ENCODE peak calls at places on chromosome 16, in eight cellular contexts. One of them, this sample, is unnamed.

GRCh38 chr16:2250652-2251280 is 621 bp downstream of the ECI1 start:
- DNase-seq in RPMI7951: peak
- DNase-seq in activated T-helper 1 cell treated with anti-CD3 and anti-CD28 coated beads, Interleukin-12 subunit alpha, Interleukin-12 subunit beta, Interleukin-2, Interleukin-4 antibody, amounts not matched to agents 30 ng/mL and 10 ng/mL and 1 ng/mL, durations not matched to agents 14 hours and 24 hours and 36 hours: peak
- DNase-seq in stimulated activated CD4-positive, alpha-beta T cell treated with anti-CD3 and anti-CD28 coated beads, TNF-alpha, amount 100 ng/mL, for 48 hours: no peak
- DNase-seq in activated CD4-positive, alpha-beta memory T cell treated with anti-CD3 and anti-CD28 coated beads for 36 hours: peak
- DNase-seq in nephron progenitor cell: peak
- DNase-seq in activated CD8-positive, alpha-beta memory T cell treated with anti-CD3 and anti-CD28 coated beads, Interleukin-2, amount 10 ng/mL, durations not matched to agents 7 days and 5 days: peak
- DNase-seq in iPS-NIHi11: no peak
- DNase-seq in this sample: peak

GRCh38 chr16:57432989-57433388 is 14.2 kb downstream of the CIAPIN1 start:
- DNase-seq in activated CD8-positive, alpha-beta memory T cell treated with anti-CD3 and anti-CD28 coated beads, Interleukin-2, amount 10 ng/mL, durations not matched to agents 7 days and 5 days: no peak
- DNase-seq in RPMI7951: no peak
- DNase-seq in activated T-helper 1 cell treated with anti-CD3 and anti-CD28 coated beads, Interleukin-12 subunit alpha, Interleukin-12 subunit beta, Interleukin-2, Interleukin-4 antibody, amounts not matched to agents 30 ng/mL and 10 ng/mL and 1 ng/mL, durations not matched to agents 14 hours and 24 hours and 36 hours: no peak
- DNase-seq in activated CD4-positive, alpha-beta memory T cell treated with anti-CD3 and anti-CD28 coated beads for 36 hours: no peak
- DNase-seq in stimulated activated CD4-positive, alpha-beta T cell treated with anti-CD3 and anti-CD28 coated beads, TNF-alpha, amount 100 ng/mL, for 48 hours: no peak
- DNase-seq in iPS-NIHi11: no peak
- DNase-seq in nephron progenitor cell: no peak
- DNase-seq in this sample: no peak

GRCh38 chr16:50234771-50235556 is 31.4 kb upstream of the ADCY7 start:
- DNase-seq in iPS-NIHi11: no peak
- DNase-seq in activated CD4-positive, alpha-beta memory T cell treated with anti-CD3 and anti-CD28 coated beads for 36 hours: no peak
- DNase-seq in RPMI7951: peak
- DNase-seq in stimulated activated CD4-positive, alpha-beta T cell treated with anti-CD3 and anti-CD28 coated beads, TNF-alpha, amount 100 ng/mL, for 48 hours: no peak
- DNase-seq in activated T-helper 1 cell treated with anti-CD3 and anti-CD28 coated beads, Interleukin-12 subunit alpha, Interleukin-12 subunit beta, Interleukin-2, Interleukin-4 antibody, amounts not matched to agents 30 ng/mL and 10 ng/mL and 1 ng/mL, durations not matched to agents 14 hours and 24 hours and 36 hours: no peak
- DNase-seq in nephron progenitor cell: no peak
- DNase-seq in activated CD8-positive, alpha-beta memory T cell treated with anti-CD3 and anti-CD28 coated beads, Interleukin-2, amount 10 ng/mL, durations not matched to agents 7 days and 5 days: no peak
- DNase-seq in this sample: no peak

GRCh38 chr16:86975445-86975844 is 341.7 kb downstream of the C16orf95 start:
- DNase-seq in iPS-NIHi11: peak
- DNase-seq in activated CD8-positive, alpha-beta memory T cell treated with anti-CD3 and anti-CD28 coated beads, Interleukin-2, amount 10 ng/mL, durations not matched to agents 7 days and 5 days: no peak
- DNase-seq in RPMI7951: peak
- DNase-seq in nephron progenitor cell: peak
- DNase-seq in activated T-helper 1 cell treated with anti-CD3 and anti-CD28 coated beads, Interleukin-12 subunit alpha, Interleukin-12 subunit beta, Interleukin-2, Interleukin-4 antibody, amounts not matched to agents 30 ng/mL and 10 ng/mL and 1 ng/mL, durations not matched to agents 14 hours and 24 hours and 36 hours: no peak
- DNase-seq in stimulated activated CD4-positive, alpha-beta T cell treated with anti-CD3 and anti-CD28 coated beads, TNF-alpha, amount 100 ng/mL, for 48 hours: no peak
- DNase-seq in activated CD4-positive, alpha-beta memory T cell treated with anti-CD3 and anti-CD28 coated beads for 36 hours: no peak
- DNase-seq in this sample: peak

GRCh38 chr16:19127205-19127604 is 13.4 kb downstream of the ITPRIPL2 start:
- DNase-seq in activated T-helper 1 cell treated with anti-CD3 and anti-CD28 coated beads, Interleukin-12 subunit alpha, Interleukin-12 subunit beta, Interleukin-2, Interleukin-4 antibody, amounts not matched to agents 30 ng/mL and 10 ng/mL and 1 ng/mL, durations not matched to agents 14 hours and 24 hours and 36 hours: no peak
- DNase-seq in stimulated activated CD4-positive, alpha-beta T cell treated with anti-CD3 and anti-CD28 coated beads, TNF-alpha, amount 100 ng/mL, for 48 hours: no peak
- DNase-seq in activated CD8-positive, alpha-beta memory T cell treated with anti-CD3 and anti-CD28 coated beads, Interleukin-2, amount 10 ng/mL, durations not matched to agents 7 days and 5 days: peak
- DNase-seq in iPS-NIHi11: no peak
- DNase-seq in activated CD4-positive, alpha-beta memory T cell treated with anti-CD3 and anti-CD28 coated beads for 36 hours: peak
- DNase-seq in nephron progenitor cell: no peak
- DNase-seq in RPMI7951: no peak
- DNase-seq in this sample: no peak

GRCh38 chr16:23453338-23454052 is 506 bp upstream of the COG7 start:
- DNase-seq in nephron progenitor cell: no peak
- DNase-seq in activated T-helper 1 cell treated with anti-CD3 and anti-CD28 coated beads, Interleukin-12 subunit alpha, Interleukin-12 subunit beta, Interleukin-2, Interleukin-4 antibody, amounts not matched to agents 30 ng/mL and 10 ng/mL and 1 ng/mL, durations not matched to agents 14 hours and 24 hours and 36 hours: no peak
- DNase-seq in RPMI7951: no peak
- DNase-seq in stimulated activated CD4-positive, alpha-beta T cell treated with anti-CD3 and anti-CD28 coated beads, TNF-alpha, amount 100 ng/mL, for 48 hours: no peak
- DNase-seq in activated CD8-positive, alpha-beta memory T cell treated with anti-CD3 and anti-CD28 coated beads, Interleukin-2, amount 10 ng/mL, durations not matched to agents 7 days and 5 days: no peak
- DNase-seq in iPS-NIHi11: no peak
- DNase-seq in activated CD4-positive, alpha-beta memory T cell treated with anti-CD3 and anti-CD28 coated beads for 36 hours: no peak
- DNase-seq in this sample: no peak

GRCh38 chr16:51474414-51475091 is 323.5 kb upstream of the SALL1 start:
- DNase-seq in activated CD4-positive, alpha-beta memory T cell treated with anti-CD3 and anti-CD28 coated beads for 36 hours: no peak
- DNase-seq in activated T-helper 1 cell treated with anti-CD3 and anti-CD28 coated beads, Interleukin-12 subunit alpha, Interleukin-12 subunit beta, Interleukin-2, Interleukin-4 antibody, amounts not matched to agents 30 ng/mL and 10 ng/mL and 1 ng/mL, durations not matched to agents 14 hours and 24 hours and 36 hours: no peak
- DNase-seq in nephron progenitor cell: no peak
- DNase-seq in activated CD8-positive, alpha-beta memory T cell treated with anti-CD3 and anti-CD28 coated beads, Interleukin-2, amount 10 ng/mL, durations not matched to agents 7 days and 5 days: no peak
- DNase-seq in RPMI7951: no peak
- DNase-seq in iPS-NIHi11: no peak
- DNase-seq in stimulated activated CD4-positive, alpha-beta T cell treated with anti-CD3 and anti-CD28 coated beads, TNF-alpha, amount 100 ng/mL, for 48 hours: no peak
- DNase-seq in this sample: no peak

GRCh38 chr16:53087101-53087500 is 32.3 kb downstream of the CHD9 start:
- DNase-seq in activated CD4-positive, alpha-beta memory T cell treated with anti-CD3 and anti-CD28 coated beads for 36 hours: no peak
- DNase-seq in stimulated activated CD4-positive, alpha-beta T cell treated with anti-CD3 and anti-CD28 coated beads, TNF-alpha, amount 100 ng/mL, for 48 hours: no peak
- DNase-seq in RPMI7951: no peak
- DNase-seq in nephron progenitor cell: no peak
- DNase-seq in activated T-helper 1 cell treated with anti-CD3 and anti-CD28 coated beads, Interleukin-12 subunit alpha, Interleukin-12 subunit beta, Interleukin-2, Interleukin-4 antibody, amounts not matched to agents 30 ng/mL and 10 ng/mL and 1 ng/mL, durations not matched to agents 14 hours and 24 hours and 36 hours: no peak
- DNase-seq in activated CD8-positive, alpha-beta memory T cell treated with anti-CD3 and anti-CD28 coated beads, Interleukin-2, amount 10 ng/mL, durations not matched to agents 7 days and 5 days: no peak
- DNase-seq in iPS-NIHi11: no peak
- DNase-seq in this sample: peak

GRCh38 chr16:19481291-19481690 is 40.6 kb downstream of the GDE1 start:
- DNase-seq in activated CD8-positive, alpha-beta memory T cell treated with anti-CD3 and anti-CD28 coated beads, Interleukin-2, amount 10 ng/mL, durations not matched to agents 7 days and 5 days: no peak
- DNase-seq in stimulated activated CD4-positive, alpha-beta T cell treated with anti-CD3 and anti-CD28 coated beads, TNF-alpha, amount 100 ng/mL, for 48 hours: no peak
- DNase-seq in RPMI7951: peak
- DNase-seq in activated T-helper 1 cell treated with anti-CD3 and anti-CD28 coated beads, Interleukin-12 subunit alpha, Interleukin-12 subunit beta, Interleukin-2, Interleukin-4 antibody, amounts not matched to agents 30 ng/mL and 10 ng/mL and 1 ng/mL, durations not matched to agents 14 hours and 24 hours and 36 hours: no peak
- DNase-seq in iPS-NIHi11: no peak
- DNase-seq in nephron progenitor cell: no peak
- DNase-seq in activated CD4-positive, alpha-beta memory T cell treated with anti-CD3 and anti-CD28 coated beads for 36 hours: no peak
- DNase-seq in this sample: no peak

GRCh38 chr16:86045601-86045971 is 146.6 kb downstream of the IRF8 start:
- DNase-seq in iPS-NIHi11: no peak
- DNase-seq in RPMI7951: no peak
- DNase-seq in activated CD4-positive, alpha-beta memory T cell treated with anti-CD3 and anti-CD28 coated beads for 36 hours: no peak
- DNase-seq in nephron progenitor cell: no peak
- DNase-seq in stimulated activated CD4-positive, alpha-beta T cell treated with anti-CD3 and anti-CD28 coated beads, TNF-alpha, amount 100 ng/mL, for 48 hours: no peak
- DNase-seq in activated T-helper 1 cell treated with anti-CD3 and anti-CD28 coated beads, Interleukin-12 subunit alpha, Interleukin-12 subunit beta, Interleukin-2, Interleukin-4 antibody, amounts not matched to agents 30 ng/mL and 10 ng/mL and 1 ng/mL, durations not matched to agents 14 hours and 24 hours and 36 hours: no peak
- DNase-seq in activated CD8-positive, alpha-beta memory T cell treated with anti-CD3 and anti-CD28 coated beads, Interleukin-2, amount 10 ng/mL, durations not matched to agents 7 days and 5 days: no peak
- DNase-seq in this sample: no peak

This sample was measured in MG63.